ENCODE peak calls at places on chromosomes 11 and 22, in eight cellular contexts. F is astrocyte, E is HL-60, N is OCI-LY7, J is left ventricle myocardium inferior, L is A549, M is GM23338, Y is psoas muscle. K is an unnamed sample.

GRCh38 chr11:30196400-30197206 is 34.2 kb upstream of the FSHB start:
- DNase-seq in M (peak; percentile 85), Y (peak; percentile 43), E (peak; percentile 31), N (peak; percentile 51), L (peak; percentile 5), J (peak; percentile 44), F (peak; percentile 6), K (no peak)

GRCh38 chr11:5369793-5370192 is 13.8 kb upstream of the OR51M1 start:
- DNase-seq in F (no peak), J (no peak), N (no peak), Y (no peak), L (peak; percentile 1), M (peak; percentile 34), E (no peak), K (no peak)

GRCh38 chr11:133337905-133338536 is 194.3 kb downstream of the OPCML start:
- DNase-seq in L (no peak), E (no peak), N (no peak), M (peak; percentile 49), Y (no peak), J (no peak), F (no peak), K (no peak)

GRCh38 chr11:88320149-88320559 is 17.4 kb downstream of the CTSC start:
- DNase-seq in E (no peak), M (no peak), L (no peak), J (no peak), Y (no peak), F (peak; percentile 72), N (no peak), K (no peak)

GRCh38 chr22:26066534-26066933 is 102.7 kb upstream of the SEZ6L start:
- DNase-seq in M (peak; percentile 79), L (no peak), N (no peak), Y (no peak), F (no peak), E (no peak), J (no peak), K (no peak)

GRCh38 chr22:49979587-49980264 is 19.2 kb downstream of the PIM3 start:
- DNase-seq in M (peak; percentile 83), J (no peak), N (peak; percentile 62), E (peak; percentile 50), Y (no peak), F (no peak), L (peak; percentile 33), K (no peak)

GRCh38 chr11:10751581-10751940 is 515 bp downstream of the CTR9 start:
- DNase-seq in Y (no peak), J (no peak), E (no peak), M (peak; percentile 29), N (no peak), L (no peak), F (no peak), K (no peak)

GRCh38 chr11:76321820-76322524 is 59.0 kb downstream of the THAP12 start:
- DNase-seq in M (peak; percentile 36), J (no peak), N (no peak), F (no peak), L (no peak), E (no peak), Y (no peak), K (no peak)

GRCh38 chr11:111946499-111946898 is 9.4 kb downstream of the DIXDC1 start:
- DNase-seq in E (no peak), F (no peak), M (no peak), Y (no peak), N (no peak), L (no peak), J (no peak), K (no peak)

GRCh38 chr11:117877120-117877784 is 794 bp upstream of the FXYD6 start:
- DNase-seq in N (no peak), J (peak; percentile 53), M (peak; percentile 50), F (no peak), L (no peak), E (no peak), Y (no peak), K (peak; percentile 65)

GRCh38 chr11:1762537-1763302 is 1.0 kb downstream of the CTSD start:
- DNase-seq in J (peak; percentile 61), N (no peak), F (no peak), E (peak; percentile 30), L (peak; percentile 54), M (no peak), Y (peak; percentile 70), K (no peak)

GRCh38 chr22:49965291-49966040 is 4.9 kb downstream of the PIM3 start:
- DNase-seq in N (no peak), J (peak; percentile 17), Y (peak; percentile 22), L (no peak), F (no peak), M (no peak), E (no peak), K (peak; percentile 73)

GRCh38 chr11:45171550-45171949 is 25.1 kb downstream of the PRDM11 start:
- DNase-seq in F (no peak), N (peak; percentile 10), J (no peak), Y (no peak), L (no peak), E (no peak), M (no peak), K (no peak)

GRCh38 chr11:114953039-114953438 is 274.7 kb downstream of the NXPE2 start:
- DNase-seq in E (no peak), F (no peak), Y (no peak), N (peak; percentile 1), J (no peak), M (peak; percentile 60), L (no peak), K (no peak)

GRCh38 chr11:73680687-73681086 is 34.3 kb downstream of the PLEKHB1 start:
- DNase-seq in L (no peak), N (no peak), M (no peak), Y (no peak), E (no peak), F (no peak), J (no peak), K (no peak)

GRCh38 chr22:29480262-29480511 is 169 bp downstream of the NEFH start:
- DNase-seq in Y (no peak), J (no peak), M (no peak), E (no peak), F (no peak), L (no peak), N (no peak), K (no peak)
- H3K4me3 ChIP-seq in Y (peak overlapping the region; percentile 42), J (peak overlapping the region; percentile 48), M (peak overlapping the region; percentile 65), E (peak overlapping the region; percentile 35), F (peak overlapping the region; percentile 34), L (no peak overlapping the region), N (no peak overlapping the region), K (peak overlapping the region; percentile 59)

GRCh38 chr22:43832393-43833265 is 20.5 kb upstream of the EFCAB6 start:
- DNase-seq in J (no peak), Y (no peak), F (no peak), N (no peak), L (no peak), E (no peak), M (no peak), K (no peak)

GRCh38 chr22:43835736-43836135 is 23.6 kb upstream of the EFCAB6 start:
- DNase-seq in F (no peak), L (no peak), N (no peak), Y (no peak), M (no peak), J (no peak), E (no peak), K (no peak)

GRCh38 chr22:43835166-43835565 is 23.1 kb upstream of the EFCAB6 start:
- DNase-seq in E (no peak), M (no peak), L (no peak), N (no peak), F (no peak), J (no peak), Y (no peak), K (no peak)

GRCh38 chr22:43831561-43832392 is 19.7 kb upstream of the EFCAB6 start:
- DNase-seq in L (no peak), M (no peak), N (no peak), E (no peak), Y (no peak), J (no peak), F (no peak), K (no peak)

GRCh38 chr22:43833286-43834240 is 21.5 kb upstream of the EFCAB6 start:
- DNase-seq in F (no peak), E (no peak), M (no peak), Y (no peak), N (no peak), J (peak; percentile 32), L (no peak), K (no peak)
- H3K27ac ChIP-seq in F (no peak overlapping the region), E (no peak overlapping the region), M (no peak overlapping the region), Y (no peak overlapping the region), N (no peak overlapping the region), J (no peak overlapping the region), L (no peak overlapping the region), K (no peak overlapping the region)

GRCh38 chr11:8787372-8787771 is 104.8 kb downstream of the RPL27A start:
- DNase-seq in F (no peak), L (no peak), E (no peak), Y (no peak), M (no peak), J (no peak), N (no peak), K (no peak)

GRCh38 chr11:8788616-8789015 is 106.0 kb downstream of the RPL27A start:
- DNase-seq in F (no peak), L (no peak), M (no peak), J (no peak), N (no peak), Y (no peak), E (no peak), K (no peak)

GRCh38 chr11:8785457-8785856 is 102.9 kb downstream of the RPL27A start:
- DNase-seq in J (no peak), L (no peak), Y (no peak), M (no peak), E (no peak), N (no peak), F (no peak), K (no peak)

GRCh38 chr11:8785998-8786397 is 103.4 kb downstream of the RPL27A start:
- DNase-seq in M (no peak), Y (no peak), F (no peak), L (no peak), J (no peak), E (no peak), N (no peak), K (no peak)

GRCh38 chr11:8786933-8787332 is 104.3 kb downstream of the RPL27A start:
- DNase-seq in J (no peak), N (no peak), L (no peak), Y (no peak), M (peak; percentile 31), F (no peak), E (no peak), K (no peak)
- TF ChIP-seq CTCF in J (peak; percentile 28), N (no peak), L (no peak), Y (peak; percentile 11), M (no peak), F (peak; percentile 13), E (no peak), K (no peak)

GRCh38 chr11:130159657-130160459 is at the start of gene ST14:
- DNase-seq in J (no peak), E (peak; percentile 60), L (no peak), N (peak; percentile 70), F (no peak), M (peak; percentile 67), Y (no peak), K (no peak)
- H3K4me3 ChIP-seq in J (peak within 1 kb of the TSS; percentile 57), E (peak within 1 kb of the TSS; percentile 46), L (no peak within 1 kb of the TSS), N (peak within 1 kb of the TSS; percentile 74), F (no peak within 1 kb of the TSS), M (peak within 1 kb of the TSS; percentile 83), Y (peak within 1 kb of the TSS; percentile 47), K (peak within 1 kb of the TSS; percentile 60)